ENCODE peak calls at places on chromosomes 4 and X, in eight cellular contexts. H is substantia nigra, X is fibroblast of the aortic adventitia, O is ACHN, M is iPS-NIHi11, E is sciatic nerve, A is iPS DF 6.9, D is RPMI8226. S is an unnamed sample.

GRCh38 chr4:142041788-142042187 is 405.4 kb downstream of the IL15 start:
- DNase-seq in M (no peak), E (no peak), H (no peak), A (no peak), D (no peak), X (no peak), O (no peak), S (no peak)

GRCh38 chr4:182975806-182976205 is 58.6 kb upstream of the DCTD start:
- DNase-seq in O (peak), D (no peak), M (no peak), H (no peak), X (peak), A (no peak), E (no peak), S (peak)

GRCh38 chr4:79445371-79445781 is 37.3 kb upstream of the GK2 start:
- DNase-seq in H (no peak), E (no peak), A (no peak), M (no peak), D (no peak), O (no peak), X (no peak), S (peak)

GRCh38 chr4:2598661-2599654 is 62.5 kb downstream of the FAM193A start:
- DNase-seq in O (no peak), X (no peak), A (no peak), E (no peak), M (no peak), D (peak), H (no peak), S (no peak)

GRCh38 chrX:108415891-108416290 is 22.3 kb downstream of the COL4A6 start:
- DNase-seq in M (no peak), X (peak), E (no peak), A (no peak), O (no peak), D (no peak), H (no peak), S (no peak)

GRCh38 chr4:123110685-123111084 is 188.3 kb upstream of the NUDT6 start:
- DNase-seq in H (no peak), O (no peak), E (no peak), X (no peak), M (no peak), A (no peak), D (no peak), S (no peak)

GRCh38 chr4:24973471-24974251 is 57.1 kb downstream of the LGI2 start:
- DNase-seq in E (peak), X (peak), A (no peak), H (peak), D (no peak), M (no peak), O (peak), S (no peak)

GRCh38 chrX:2521092-2521926 is 20.5 kb upstream of the DHRSX start:
- DNase-seq in D (no peak), A (no peak), O (no peak), H (no peak), M (no peak), X (no peak), E (no peak), S (no peak)

GRCh38 chr4:161990721-161991120 is 173.1 kb downstream of the FSTL5 start:
- DNase-seq in E (no peak), M (no peak), H (no peak), D (no peak), X (no peak), A (no peak), O (no peak), S (no peak)

GRCh38 chr4:26204249-26204825 is 116.5 kb upstream of the RBPJ start:
- DNase-seq in X (no peak), O (no peak), A (no peak), E (no peak), M (no peak), D (no peak), H (no peak), S (no peak)

GRCh38 chr4:169765845-169766244 is 8.1 kb upstream of the HPF1 start:
- DNase-seq in E (no peak), H (no peak), A (no peak), O (no peak), X (no peak), M (no peak), D (no peak), S (peak)

GRCh38 chr4:46254788-46255187 is 130.9 kb upstream of the GABRG1 start:
- DNase-seq in D (no peak), A (no peak), E (no peak), O (no peak), H (no peak), M (no peak), X (no peak), S (peak)

GRCh38 chrX:16114640-16115039 is 8.7 kb upstream of the GRPR start:
- DNase-seq in A (no peak), O (no peak), H (no peak), D (no peak), X (peak), E (no peak), M (no peak), S (peak)

GRCh38 chr4:184471872-184472539 is 2.3 kb downstream of the IRF2 start:
- DNase-seq in M (peak), H (no peak), O (peak), X (peak), D (peak), A (no peak), E (no peak), S (peak)

GRCh38 chr4:103079621-103080020 is 3.1 kb upstream of the SLC9B2 start:
- DNase-seq in E (no peak), H (no peak), M (no peak), O (no peak), D (no peak), A (no peak), X (no peak), S (no peak)

GRCh38 chr4:162011039-162011438 is 152.8 kb downstream of the FSTL5 start:
- DNase-seq in M (no peak), E (no peak), A (no peak), X (no peak), D (no peak), O (no peak), H (no peak), S (no peak)

GRCh38 chr4:88745581-88746163 is 48.0 kb upstream of the NAP1L5 start:
- DNase-seq in D (no peak), X (no peak), A (no peak), E (no peak), H (no peak), O (no peak), M (no peak), S (no peak)

GRCh38 chr4:106569151-106570029 is 200.8 kb upstream of the GIMD1 start:
- DNase-seq in E (no peak), H (no peak), D (no peak), O (no peak), M (no peak), A (no peak), X (peak), S (no peak)

GRCh38 chr4:38815879-38816782 is 11.5 kb upstream of the TLR1 start:
- DNase-seq in M (no peak), X (no peak), H (no peak), O (no peak), A (no peak), E (no peak), D (peak), S (no peak)

GRCh38 chrX:9393571-9393970 is 71.3 kb upstream of the TBL1X start:
- DNase-seq in D (no peak), E (no peak), H (no peak), M (no peak), O (no peak), X (no peak), A (no peak), S (no peak)

GRCh38 chrX:1453390-1453783 is 678 bp upstream of the ASMTL start:
- DNase-seq in E (peak), X (peak), D (no peak), M (peak), H (no peak), A (no peak), O (no peak), S (no peak)

S was measured in A673.